ENCODE peak calls at places on chromosome 18, in four cellular contexts. N, V, E and W are unnamed samples.

GRCh38 chr18:47754311-47755101 is 176.0 kb downstream of the SMAD2 start:
- DNase-seq in N (no peak), V (peak), E (no peak), W (no peak)

GRCh38 chr18:77124452-77124922 is 8.1 kb downstream of the MBP start:
- DNase-seq in N (peak), V (peak), E (no peak), W (no peak)

GRCh38 chr18:13246121-13246520 is 27.6 kb downstream of the LDLRAD4 start:
- DNase-seq in N (no peak), V (no peak), E (no peak), W (no peak)

GRCh38 chr18:24964213-24964612 is 387.8 kb downstream of the ZNF521 start:
- DNase-seq in N (no peak), V (no peak), E (no peak), W (no peak)

GRCh38 chr18:61466736-61467135 is 133.5 kb downstream of the CDH20 start:
- DNase-seq in N (no peak), V (no peak), E (no peak), W (no peak)

GRCh38 chr18:3262234-3263171 is 570 bp downstream of the MYL12B start:
- DNase-seq in N (no peak), V (peak), E (no peak), W (no peak)

GRCh38 chr18:59918320-59918755 is 18.5 kb downstream of the PMAIP1 start:
- DNase-seq in N (peak), V (no peak), E (no peak), W (no peak)

GRCh38 chr18:48310353-48310752 is 98.8 kb downstream of the ZBTB7C start:
- DNase-seq in N (no peak), V (no peak), E (no peak), W (no peak)

GRCh38 chr18:54466248-54467005 is 108.7 kb downstream of the C18orf54 start:
- DNase-seq in N (no peak), V (no peak), E (no peak), W (no peak)

GRCh38 chr18:22026362-22026761 is 143.0 kb upstream of the GATA6 start:
- DNase-seq in N (no peak), V (no peak), E (no peak), W (no peak)

GRCh38 chr18:75350440-75350839 is 77.1 kb downstream of the SMIM21 start:
- DNase-seq in N (peak), V (no peak), E (no peak), W (no peak)

GRCh38 chr18:69484699-69485396 is 84.2 kb downstream of the DOK6 start:
- DNase-seq in N (peak), V (no peak), E (no peak), W (no peak)

GRCh38 chr18:13427354-13427753 is 208.8 kb downstream of the LDLRAD4 start:
- DNase-seq in N (no peak), V (no peak), E (peak), W (no peak)

GRCh38 chr18:54716586-54716985 is 111.7 kb upstream of the RAB27B start:
- DNase-seq in N (no peak), V (no peak), E (no peak), W (no peak)

GRCh38 chr18:31436825-31437224 is 10.7 kb upstream of the DSG3 start:
- DNase-seq in N (no peak), V (no peak), E (no peak), W (no peak)

GRCh38 chr18:74731097-74731496 is 133.4 kb downstream of the ZNF407 start:
- DNase-seq in N (peak), V (no peak), E (no peak), W (no peak)

GRCh38 chr18:12087483-12087960 is 6.1 kb upstream of the ANKRD62 start:
- DNase-seq in N (no peak), V (no peak), E (no peak), W (no peak)

GRCh38 chr18:12085786-12086185 is 7.9 kb upstream of the ANKRD62 start:
- DNase-seq in N (no peak), V (no peak), E (no peak), W (no peak)

GRCh38 chr18:12086249-12086648 is 7.4 kb upstream of the ANKRD62 start:
- DNase-seq in N (no peak), V (no peak), E (no peak), W (no peak)

GRCh38 chr18:12088096-12088495 is 5.5 kb upstream of the ANKRD62 start:
- DNase-seq in N (no peak), V (no peak), E (no peak), W (no peak)

DNA sequence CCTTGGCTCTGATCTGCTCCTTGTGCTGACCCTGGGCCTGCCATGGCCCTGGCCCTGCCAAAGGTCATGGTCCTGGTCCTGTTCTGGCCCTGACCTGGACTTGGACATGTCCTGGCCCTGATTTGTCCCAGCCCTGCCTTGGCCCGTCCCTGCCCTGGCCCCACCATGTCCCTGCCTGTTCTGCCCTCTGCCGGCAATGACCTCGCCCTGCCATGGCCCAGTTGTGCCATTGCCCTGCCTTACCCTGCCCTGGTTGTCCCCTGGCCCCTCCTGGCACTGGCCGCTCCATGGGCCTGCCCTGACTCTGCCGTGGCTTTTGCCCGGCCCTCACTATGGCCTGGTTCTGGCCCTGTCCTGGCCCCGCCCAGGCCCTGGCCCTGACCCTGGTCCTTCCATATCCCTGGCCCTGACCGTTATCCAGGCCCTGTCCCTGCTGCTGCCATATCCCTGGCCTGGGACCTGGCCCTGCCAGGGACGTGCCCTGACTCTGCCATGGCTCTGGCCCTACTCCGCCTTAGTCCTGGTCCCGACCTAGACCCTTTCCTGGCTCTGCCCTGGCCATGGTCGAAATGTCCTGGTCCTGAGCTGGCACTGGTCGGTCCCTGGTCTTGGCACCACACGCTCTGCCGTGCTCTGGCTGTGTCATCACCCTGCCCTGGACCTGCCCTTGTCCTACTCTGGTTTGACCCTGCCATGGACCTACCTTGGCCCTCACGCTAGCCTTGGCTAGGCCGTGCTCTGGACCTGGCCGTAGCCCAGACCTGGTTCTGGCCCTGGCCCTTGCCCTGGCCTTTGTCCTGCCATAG is 6.8 kb upstream of the ANKRD62 start:
- DNase-seq in N (no peak), V (no peak), E (no peak), W (no peak)
- TF ChIP-seq CTCF in N (no peak), V (no peak), E (no peak), W (no peak)

DNA sequence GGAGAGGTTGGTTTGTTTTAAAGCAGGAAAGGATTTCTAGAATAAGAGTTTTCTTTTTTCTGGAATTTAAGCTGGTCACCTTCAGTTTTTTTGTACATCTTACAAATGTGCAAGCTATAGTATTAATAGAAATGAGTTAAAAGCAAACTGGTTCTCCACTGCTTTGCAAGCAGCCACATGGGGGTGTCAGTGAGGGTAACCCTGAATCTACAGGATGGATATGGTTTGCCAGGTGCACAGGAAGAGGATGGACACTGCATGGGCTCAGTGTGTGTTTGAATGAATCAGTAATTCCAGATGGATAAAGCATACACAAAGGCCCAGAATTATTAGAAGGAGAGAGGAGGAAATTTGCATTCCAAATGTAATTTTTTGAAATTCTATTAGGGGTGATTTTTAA is 89.0 kb downstream of the MAPRE2 start:
- DNase-seq in N (no peak), V (no peak), E (no peak), W (no peak)
- TF ChIP-seq CTCF in N (no peak), V (no peak), E (no peak), W (no peak)

DNA sequence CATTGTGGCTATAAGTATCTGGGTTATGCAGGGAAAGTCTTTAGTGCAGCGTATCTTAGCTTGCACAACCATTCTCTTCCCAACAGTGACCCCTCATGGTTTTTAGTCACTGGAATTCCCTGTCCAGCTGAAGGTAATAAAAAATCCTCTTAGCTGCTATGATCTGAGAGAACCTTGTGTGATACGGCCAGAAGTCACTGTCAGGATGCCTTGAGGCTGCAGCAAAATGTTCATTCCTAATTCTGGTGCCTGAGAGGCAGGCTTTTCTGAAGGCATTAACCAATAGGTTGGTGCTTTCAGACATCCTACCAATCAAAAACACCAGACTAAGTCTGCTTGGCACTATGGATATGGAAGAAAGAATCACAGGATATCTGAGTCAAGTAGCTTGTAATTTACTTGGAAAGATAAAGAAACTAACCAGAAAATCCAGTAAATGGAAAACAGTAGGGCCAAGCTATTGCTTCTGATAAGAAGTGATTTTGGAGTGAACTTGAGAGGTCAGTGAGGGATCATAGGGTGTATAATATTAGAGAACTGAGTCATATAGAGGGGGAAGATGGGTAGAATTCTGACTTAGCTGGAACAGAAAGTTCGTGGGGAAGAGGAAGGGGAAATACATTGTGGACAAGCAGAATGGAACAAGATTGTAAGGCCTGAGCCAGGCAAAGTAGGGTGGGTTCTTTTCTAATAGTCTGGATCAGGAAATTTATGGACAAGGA is 89.0 kb upstream of the SLC14A2 start:
- DNase-seq in N (peak), V (no peak), E (no peak), W (no peak)
- TF ChIP-seq CTCF in N (peak), V (no peak), E (no peak), W (no peak)

DNA sequence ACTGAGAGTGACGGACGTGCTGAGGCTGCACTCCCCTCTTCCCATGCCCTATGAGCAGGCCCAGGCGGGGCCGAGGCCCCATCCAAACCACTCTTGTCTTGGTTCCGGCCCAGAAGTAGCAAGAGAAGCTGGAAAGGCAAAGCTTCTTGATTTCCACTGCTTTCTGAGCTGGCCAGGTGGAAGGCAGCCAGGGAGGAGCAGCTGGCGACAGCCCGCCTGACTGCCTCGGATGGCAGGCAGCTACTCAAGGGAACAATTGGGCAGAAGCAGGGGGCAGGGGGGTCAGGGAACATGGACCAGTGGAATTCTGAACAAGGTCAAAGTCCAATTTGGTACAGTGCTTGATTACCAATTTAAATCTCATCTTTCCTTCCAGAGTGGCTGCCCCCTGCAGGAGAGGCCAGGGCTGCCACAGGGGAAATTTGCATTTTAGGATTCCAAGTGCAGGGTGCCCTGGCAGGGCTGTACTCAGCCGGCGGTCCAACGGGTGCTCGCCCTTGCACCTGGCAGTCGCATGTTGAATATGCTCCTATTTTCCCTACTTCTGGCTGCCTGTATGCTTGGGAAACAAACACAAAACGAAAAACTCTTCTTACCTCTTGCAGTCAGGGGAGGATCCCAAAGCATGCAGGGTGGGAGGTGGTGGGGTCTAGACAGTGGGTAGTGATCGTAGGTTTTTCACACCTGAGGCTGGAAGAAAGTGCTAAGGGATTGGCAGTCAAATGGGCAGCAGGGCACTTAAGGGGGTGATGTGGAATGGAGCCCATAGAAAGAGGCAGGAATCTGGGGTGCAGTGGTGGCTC is 67.3 kb downstream of the LIPG start:
- DNase-seq in N (no peak), V (no peak), E (no peak), W (no peak)
- TF ChIP-seq CTCF in N (peak), V (no peak), E (no peak), W (no peak)

GRCh38 chr18:73646772-73647171 is 500.9 kb downstream of the FBXO15 start:
- DNase-seq in N (peak), V (no peak), E (no peak), W (no peak)
- TF ChIP-seq CTCF in N (no peak), V (no peak), E (no peak), W (no peak)